ENCODE peak calls at places on chromosomes 3 and 15, in ten cellular contexts. One of them, this sample, is unnamed.

GRCh38 chr3:72219752-72220151 is 434.8 kb upstream of the PROK2 start:
- DNase-seq in transverse colon: no peak
- DNase-seq in lung microvascular endothelial cell: no peak
- DNase-seq in fibroblast of the aortic adventitia: no peak
- DNase-seq in HCT116: no peak
- DNase-seq in AG08395: no peak
- DNase-seq in T-helper 1 cell: no peak
- DNase-seq in ACHN: no peak
- DNase-seq in SK-MEL-5: no peak
- DNase-seq in tibial nerve: no peak
- DNase-seq in this sample: no peak

GRCh38 chr15:76334438-76335004 is 2.1 kb upstream of the ISL2 start:
- DNase-seq in transverse colon: no peak
- DNase-seq in lung microvascular endothelial cell: no peak
- DNase-seq in fibroblast of the aortic adventitia: no peak
- DNase-seq in HCT116: no peak
- DNase-seq in AG08395: no peak
- DNase-seq in T-helper 1 cell: no peak
- DNase-seq in ACHN: no peak
- DNase-seq in SK-MEL-5: no peak
- DNase-seq in tibial nerve: no peak
- DNase-seq in this sample: no peak

GRCh38 chr15:36414670-36415069 is 164.8 kb upstream of the CDIN1 start:
- DNase-seq in transverse colon: no peak
- DNase-seq in lung microvascular endothelial cell: peak
- DNase-seq in fibroblast of the aortic adventitia: no peak
- DNase-seq in HCT116: no peak
- DNase-seq in AG08395: no peak
- DNase-seq in T-helper 1 cell: no peak
- DNase-seq in ACHN: no peak
- DNase-seq in SK-MEL-5: no peak
- DNase-seq in tibial nerve: no peak
- DNase-seq in this sample: no peak

GRCh38 chr15:57235865-57236264 is 140.4 kb upstream of the CGNL1 start:
- DNase-seq in transverse colon: no peak
- DNase-seq in lung microvascular endothelial cell: peak
- DNase-seq in fibroblast of the aortic adventitia: peak
- DNase-seq in HCT116: no peak
- DNase-seq in AG08395: peak
- DNase-seq in T-helper 1 cell: no peak
- DNase-seq in ACHN: peak
- DNase-seq in SK-MEL-5: no peak
- DNase-seq in tibial nerve: no peak
- DNase-seq in this sample: no peak

GRCh38 chr3:123791417-123791816 is 92.7 kb downstream of the MYLK start:
- DNase-seq in transverse colon: no peak
- DNase-seq in lung microvascular endothelial cell: peak
- DNase-seq in fibroblast of the aortic adventitia: peak
- DNase-seq in HCT116: no peak
- DNase-seq in AG08395: peak
- DNase-seq in T-helper 1 cell: no peak
- DNase-seq in ACHN: no peak
- DNase-seq in SK-MEL-5: peak
- DNase-seq in tibial nerve: no peak
- DNase-seq in this sample: no peak

GRCh38 chr3:189745622-189746021 is 114.4 kb downstream of the TP63 start:
- DNase-seq in transverse colon: no peak
- DNase-seq in lung microvascular endothelial cell: no peak
- DNase-seq in fibroblast of the aortic adventitia: no peak
- DNase-seq in HCT116: no peak
- DNase-seq in AG08395: no peak
- DNase-seq in T-helper 1 cell: no peak
- DNase-seq in ACHN: no peak
- DNase-seq in SK-MEL-5: no peak
- DNase-seq in tibial nerve: no peak
- DNase-seq in this sample: no peak

GRCh38 chr3:113828605-113829004 is 10.0 kb upstream of the GRAMD1C start:
- DNase-seq in transverse colon: no peak
- DNase-seq in lung microvascular endothelial cell: no peak
- DNase-seq in fibroblast of the aortic adventitia: no peak
- DNase-seq in HCT116: no peak
- DNase-seq in AG08395: no peak
- DNase-seq in T-helper 1 cell: no peak
- DNase-seq in ACHN: no peak
- DNase-seq in SK-MEL-5: no peak
- DNase-seq in tibial nerve: no peak
- DNase-seq in this sample: no peak

GRCh38 chr3:166527325-166527724 is 690.1 kb upstream of the BCHE start:
- DNase-seq in transverse colon: no peak
- DNase-seq in lung microvascular endothelial cell: no peak
- DNase-seq in fibroblast of the aortic adventitia: no peak
- DNase-seq in HCT116: no peak
- DNase-seq in AG08395: no peak
- DNase-seq in T-helper 1 cell: no peak
- DNase-seq in ACHN: no peak
- DNase-seq in SK-MEL-5: no peak
- DNase-seq in tibial nerve: no peak
- DNase-seq in this sample: no peak

GRCh38 chr3:40016391-40016790 is 207.0 kb downstream of the MYRIP start:
- DNase-seq in transverse colon: no peak
- DNase-seq in lung microvascular endothelial cell: no peak
- DNase-seq in fibroblast of the aortic adventitia: no peak
- DNase-seq in HCT116: no peak
- DNase-seq in AG08395: no peak
- DNase-seq in T-helper 1 cell: no peak
- DNase-seq in ACHN: no peak
- DNase-seq in SK-MEL-5: no peak
- DNase-seq in tibial nerve: no peak
- DNase-seq in this sample: no peak

GRCh38 chr3:42498791-42499477 is 3.5 kb upstream of the VIPR1 start:
- DNase-seq in transverse colon: no peak
- DNase-seq in lung microvascular endothelial cell: no peak
- DNase-seq in fibroblast of the aortic adventitia: no peak
- DNase-seq in HCT116: no peak
- DNase-seq in AG08395: no peak
- DNase-seq in T-helper 1 cell: peak
- DNase-seq in ACHN: no peak
- DNase-seq in SK-MEL-5: no peak
- DNase-seq in tibial nerve: no peak
- DNase-seq in this sample: no peak

GRCh38 chr3:150319900-150320299 is 88.2 kb upstream of the TSC22D2 start:
- DNase-seq in transverse colon: no peak
- DNase-seq in lung microvascular endothelial cell: peak
- DNase-seq in fibroblast of the aortic adventitia: peak
- DNase-seq in HCT116: peak
- DNase-seq in AG08395: peak
- DNase-seq in T-helper 1 cell: no peak
- DNase-seq in ACHN: peak
- DNase-seq in SK-MEL-5: peak
- DNase-seq in tibial nerve: no peak
- DNase-seq in this sample: no peak

GRCh38 chr15:75177360-75178071 is 24.2 kb upstream of the C15orf39 start:
- DNase-seq in transverse colon: no peak
- DNase-seq in lung microvascular endothelial cell: no peak
- DNase-seq in fibroblast of the aortic adventitia: no peak
- DNase-seq in HCT116: no peak
- DNase-seq in AG08395: no peak
- DNase-seq in T-helper 1 cell: no peak
- DNase-seq in ACHN: no peak
- DNase-seq in SK-MEL-5: no peak
- DNase-seq in tibial nerve: no peak
- DNase-seq in this sample: no peak

GRCh38 chr15:89203705-89204273 is 17.6 kb downstream of the RLBP1 start:
- DNase-seq in transverse colon: no peak
- DNase-seq in lung microvascular endothelial cell: no peak
- DNase-seq in fibroblast of the aortic adventitia: no peak
- DNase-seq in HCT116: no peak
- DNase-seq in AG08395: no peak
- DNase-seq in T-helper 1 cell: peak
- DNase-seq in ACHN: no peak
- DNase-seq in SK-MEL-5: no peak
- DNase-seq in tibial nerve: no peak
- DNase-seq in this sample: no peak

GRCh38 chr3:99647081-99647480 is 8.7 kb downstream of the COL8A1 start:
- DNase-seq in transverse colon: no peak
- DNase-seq in lung microvascular endothelial cell: peak
- DNase-seq in fibroblast of the aortic adventitia: peak
- DNase-seq in HCT116: no peak
- DNase-seq in AG08395: no peak
- DNase-seq in T-helper 1 cell: no peak
- DNase-seq in ACHN: peak
- DNase-seq in SK-MEL-5: no peak
- DNase-seq in tibial nerve: no peak
- DNase-seq in this sample: no peak

GRCh38 chr3:72844436-72844999 is 3.7 kb downstream of the SHQ1 start:
- DNase-seq in transverse colon: no peak
- DNase-seq in lung microvascular endothelial cell: peak
- DNase-seq in fibroblast of the aortic adventitia: peak
- DNase-seq in HCT116: no peak
- DNase-seq in AG08395: no peak
- DNase-seq in T-helper 1 cell: peak
- DNase-seq in ACHN: no peak
- DNase-seq in SK-MEL-5: no peak
- DNase-seq in tibial nerve: no peak
- DNase-seq in this sample: no peak

GRCh38 chr3:10928961-10929471 is 63.5 kb upstream of the SLC6A1 start:
- DNase-seq in transverse colon: no peak
- DNase-seq in lung microvascular endothelial cell: no peak
- DNase-seq in fibroblast of the aortic adventitia: no peak
- DNase-seq in HCT116: no peak
- DNase-seq in AG08395: no peak
- DNase-seq in T-helper 1 cell: no peak
- DNase-seq in ACHN: no peak
- DNase-seq in SK-MEL-5: no peak
- DNase-seq in tibial nerve: no peak
- DNase-seq in this sample: no peak

GRCh38 chr15:39427705-39428104 is 153.2 kb upstream of the THBS1 start:
- DNase-seq in transverse colon: no peak
- DNase-seq in lung microvascular endothelial cell: no peak
- DNase-seq in fibroblast of the aortic adventitia: no peak
- DNase-seq in HCT116: no peak
- DNase-seq in AG08395: no peak
- DNase-seq in T-helper 1 cell: peak
- DNase-seq in ACHN: no peak
- DNase-seq in SK-MEL-5: no peak
- DNase-seq in tibial nerve: no peak
- DNase-seq in this sample: no peak

GRCh38 chr15:57030011-57030410 is 111.6 kb downstream of the TCF12 start:
- DNase-seq in transverse colon: no peak
- DNase-seq in lung microvascular endothelial cell: no peak
- DNase-seq in fibroblast of the aortic adventitia: no peak
- DNase-seq in HCT116: no peak
- DNase-seq in AG08395: no peak
- DNase-seq in T-helper 1 cell: no peak
- DNase-seq in ACHN: no peak
- DNase-seq in SK-MEL-5: no peak
- DNase-seq in tibial nerve: no peak
- DNase-seq in this sample: no peak

This sample was measured in glomerular endothelial cell.